ENCODE peak calls at places on chromosomes 1 and 21, in four cellular contexts. T, M, K and U are unnamed samples.

GRCh38 chr21:23463365-23463764 is 2143.9 kb downstream of the MRPL39 start:
- DNase-seq in M (no peak), K (no peak), T (no peak), U (no peak)

GRCh38 chr1:88061106-88061829 is 622.8 kb upstream of the PKN2 start:
- DNase-seq in M (no peak), T (no peak), K (no peak), U (peak)

GRCh38 chr1:230105754-230106625 is 39.0 kb downstream of the GALNT2 start:
- DNase-seq in T (no peak), M (no peak), K (peak), U (peak)

GRCh38 chr1:39238476-39238875 is 34.0 kb downstream of the MACF1 start:
- DNase-seq in M (no peak), K (peak), T (no peak), U (peak)

GRCh38 chr1:76583237-76583868 is 283.9 kb upstream of the ST6GALNAC5 start:
- DNase-seq in M (no peak), K (no peak), T (no peak), U (no peak)

GRCh38 chr1:200873116-200873670 is 412 bp downstream of the GPR25 start:
- DNase-seq in T (no peak), K (no peak), M (no peak), U (peak)

GRCh38 chr1:27365372-27366112 is 1.2 kb downstream of the MAP3K6 start:
- DNase-seq in K (peak), M (peak), T (peak), U (peak)

GRCh38 chr21:42321845-42322244 is 6.6 kb upstream of the TFF3 start:
- DNase-seq in M (no peak), K (no peak), T (no peak), U (no peak)

GRCh38 chr1:55275151-55275748 is 60.1 kb upstream of the USP24 start:
- DNase-seq in K (no peak), M (no peak), T (no peak), U (peak)

GRCh38 chr1:30783244-30783915 is 25.8 kb upstream of the LAPTM5 start:
- DNase-seq in T (no peak), M (no peak), K (no peak), U (no peak)

GRCh38 chr1:93219443-93219842 is 38.9 kb downstream of the CCDC18 start:
- DNase-seq in K (no peak), T (no peak), M (no peak), U (peak)

GRCh38 chr1:156805766-156806511 is 10.7 kb downstream of the SH2D2A start:
- DNase-seq in T (no peak), M (no peak), K (no peak), U (peak)

GRCh38 chr1:113226118-113226517 is 153.1 kb downstream of the LRIG2 start:
- DNase-seq in T (no peak), K (no peak), M (no peak), U (peak)

GRCh38 chr1:221337106-221337505 is 404.8 kb downstream of the DUSP10 start:
- DNase-seq in M (no peak), K (no peak), T (no peak), U (no peak)

GRCh38 chr1:201511925-201512539 is 5.1 kb upstream of the CSRP1 start:
- DNase-seq in T (no peak), K (no peak), M (no peak), U (no peak)

GRCh38 chr21:26212220-26212619 is 41.6 kb upstream of the APP start:
- DNase-seq in K (no peak), T (no peak), M (no peak), U (no peak)

GRCh38 chr1:8348777-8349472 is 31.0 kb downstream of the SLC45A1 start:
- DNase-seq in M (peak), T (peak), K (no peak), U (peak)

GRCh38 chr1:154353460-154353904 is 28.2 kb downstream of the ATP8B2 start:
- DNase-seq in T (no peak), K (peak), M (no peak), U (peak)

GRCh38 chr1:161051219-161051618 is 5.4 kb upstream of the USF1 start:
- DNase-seq in K (no peak), T (no peak), M (no peak), U (no peak)

GRCh38 chr1:115977481-115978258 is 1.4 kb downstream of the SLC22A15 start:
- DNase-seq in M (no peak), T (no peak), K (no peak), U (no peak)

GRCh38 chr1:218348628-218349185 is 3.6 kb downstream of the TGFB2 start:
- DNase-seq in T (no peak), M (no peak), K (no peak), U (peak)

GRCh38 chr21:9839011-9839661 is 682.2 kb upstream of the TPTE start:
- DNase-seq in T (no peak), K (no peak), M (no peak), U (no peak)

GRCh38 chr1:107787299-107787698 is 177.7 kb downstream of the VAV3 start:
- DNase-seq in M (no peak), K (no peak), T (peak), U (no peak)

GRCh38 chr21:43193651-43194302 is 25.0 kb downstream of the CRYAA start:
- DNase-seq in T (peak), K (peak), M (no peak), U (peak)

GRCh38 chr1:219317762-219318353 is 144.2 kb downstream of the LYPLAL1 start:
- DNase-seq in K (no peak), T (no peak), M (no peak), U (no peak)

GRCh38 chr1:31531177-31532000 is 44.9 kb upstream of the TINAGL1 start:
- DNase-seq in M (no peak), T (no peak), K (no peak), U (peak)

GRCh38 chr1:114755006-114755936 is 2.5 kb downstream of the CSDE1 start:
- DNase-seq in T (no peak), M (no peak), K (no peak), U (peak)

GRCh38 chr1:43270421-43271095 is 775 bp downstream of the TMEM125 start:
- DNase-seq in T (peak), K (no peak), M (no peak), U (peak)

GRCh38 chr1:85938829-85939228 is 217.7 kb downstream of the COL24A1 start:
- DNase-seq in T (no peak), K (no peak), M (no peak), U (no peak)

GRCh38 chr1:29554208-29554778 is 318.0 kb downstream of the PTPRU start:
- DNase-seq in M (no peak), K (no peak), T (no peak), U (no peak)